ENCODE peak calls at places on chromosomes 6 and 20, in ten cellular contexts. F, Z, D, X, B, U, K, P, Q and M are unnamed samples. For H3K4me1, the result is how much of the 10 kb centered on the place peaks cover.

GRCh38 chr6:1296079-1296478 is 15.8 kb upstream of the FOXQ1 start:
- DNase-seq in F (no peak), Z (no peak), D (no peak), X (no peak), B (no peak), U (no peak), K (no peak), P (no peak), Q (no peak), M (no peak)

GRCh38 chr20:5065489-5066383 is 54.0 kb downstream of the PCNA start:
- DNase-seq in F (no peak), Z (no peak), D (peak), X (no peak), B (peak), U (no peak), K (peak), P (no peak), Q (no peak), M (peak)

GRCh38 chr6:43302126-43302525 is 4.1 kb downstream of the SLC22A7 start:
- DNase-seq in F (no peak), Z (no peak), D (no peak), X (no peak), B (no peak), U (no peak), K (peak), P (no peak), Q (no peak), M (no peak)

GRCh38 chr20:41748756-41749582 is 130.8 kb upstream of the CHD6 start:
- DNase-seq in F (no peak), Z (no peak), D (no peak), X (no peak), B (no peak), U (no peak), K (no peak), P (no peak), Q (no peak), M (no peak)

GRCh38 chr6:47536816-47537401 is 59.3 kb downstream of the CD2AP start:
- DNase-seq in F (no peak), Z (no peak), D (no peak), X (no peak), B (no peak), U (no peak), K (no peak), P (no peak), Q (no peak), M (no peak)

GRCh38 chr6:150412221-150412620 is 43.4 kb downstream of the IYD start:
- DNase-seq in F (no peak), Z (no peak), D (no peak), X (no peak), B (no peak), U (no peak), K (no peak), P (no peak), Q (no peak), M (no peak)

GRCh38 chr20:25040438-25040831 is 17.5 kb downstream of the ACSS1 start:
- DNase-seq in F (no peak), Z (no peak), D (peak), X (no peak), B (peak), U (no peak), K (no peak), P (no peak), Q (no peak), M (peak)

GRCh38 chr6:37365791-37366190 is 12.0 kb downstream of the RNF8 start:
- DNase-seq in F (no peak), Z (no peak), D (peak), X (no peak), B (no peak), U (no peak), K (no peak), P (no peak), Q (no peak), M (no peak)

GRCh38 chr6:156585859-156586258 is 191.3 kb upstream of the ARID1B start:
- DNase-seq in F (no peak), Z (no peak), D (peak), X (no peak), B (no peak), U (no peak), K (no peak), P (no peak), Q (no peak), M (no peak)

GRCh38 chr20:6696001-6696400 is 71.5 kb upstream of the BMP2 start:
- DNase-seq in F (no peak), Z (no peak), D (no peak), X (no peak), B (no peak), U (no peak), K (no peak), P (no peak), Q (no peak), M (no peak)
- H3K4me1 ChIP-seq in F (under half), Z (under half), D (under half), X (under half), B (under half), U (under half), K (under half), P (under half), Q (under half), M (under half)

GRCh38 chr20:59515013-59515905 is 89.1 kb upstream of the PHACTR3 start:
- DNase-seq in F (peak), Z (peak), D (peak), X (no peak), B (no peak), U (no peak), K (peak), P (no peak), Q (peak), M (peak)
- H3K4me3 ChIP-seq in F (peak), Z (no peak), D (no peak), X (no peak), B (no peak), U (no peak), K (no peak), P (no peak), Q (no peak), M (no peak)

GRCh38 chr6:31464252-31465184 is 33.4 kb upstream of the MICB start:
- DNase-seq in F (no peak), Z (no peak), D (no peak), X (no peak), B (no peak), U (no peak), K (no peak), P (no peak), Q (no peak), M (no peak)

GRCh38 chr6:31465185-31465536 is 32.8 kb upstream of the MICB start:
- DNase-seq in F (no peak), Z (no peak), D (no peak), X (no peak), B (no peak), U (no peak), K (no peak), P (no peak), Q (no peak), M (no peak)

GRCh38 chr6:31467151-31467550 is 30.8 kb upstream of the MICB start:
- DNase-seq in F (peak), Z (no peak), D (no peak), X (no peak), B (no peak), U (no peak), K (peak), P (no peak), Q (no peak), M (no peak)

GRCh38 chr6:31466466-31466865 is 31.5 kb upstream of the MICB start:
- DNase-seq in F (no peak), Z (no peak), D (no peak), X (no peak), B (no peak), U (no peak), K (peak), P (no peak), Q (no peak), M (no peak)

GRCh38 chr6:31465718-31466117 is 32.2 kb upstream of the MICB start:
- DNase-seq in F (no peak), Z (no peak), D (no peak), X (peak), B (no peak), U (no peak), K (peak), P (peak), Q (no peak), M (no peak)
- H3K4me1 ChIP-seq in F (under half), Z (under half), D (under half), X (half or more), B (under half), U (under half), K (under half), P (under half), Q (under half), M (under half)

DNA sequence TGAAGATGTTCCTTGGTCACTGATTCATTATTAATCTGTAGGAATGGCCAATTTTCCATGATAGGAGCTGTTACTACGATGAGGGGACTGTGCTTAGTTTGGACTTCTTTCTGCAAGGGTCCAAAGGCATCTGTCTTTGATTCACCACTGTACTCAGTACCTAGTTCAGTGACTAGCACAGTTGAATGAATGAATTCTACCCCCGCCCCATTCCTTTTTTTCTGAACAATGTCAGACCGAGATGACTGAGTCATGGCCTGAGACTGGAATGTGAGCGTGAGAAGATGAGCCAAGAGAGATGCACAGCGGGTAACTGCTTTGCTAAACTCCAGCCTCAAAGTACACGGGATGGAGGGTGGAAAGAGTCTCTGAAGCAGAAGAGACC is 419 bp upstream of the SNHG17 start:
- DNase-seq in F (no peak), Z (no peak), D (peak), X (no peak), B (no peak), U (no peak), K (no peak), P (no peak), Q (no peak), M (no peak)
- H3K4me3 ChIP-seq in F (no peak), Z (no peak), D (no peak), X (peak), B (peak), U (no peak), K (no peak), P (no peak), Q (no peak), M (no peak)

GRCh38 chr20:57703013-57703412 is 6.8 kb downstream of the PMEPA1 start:
- DNase-seq in F (no peak), Z (no peak), D (no peak), X (no peak), B (peak), U (no peak), K (no peak), P (peak), Q (no peak), M (no peak)

GRCh38 chr20:57702091-57702490 is 7.7 kb downstream of the PMEPA1 start:
- DNase-seq in F (no peak), Z (no peak), D (no peak), X (no peak), B (no peak), U (no peak), K (no peak), P (no peak), Q (no peak), M (no peak)

GRCh38 chr20:57701651-57702050 is 8.2 kb downstream of the PMEPA1 start:
- DNase-seq in F (no peak), Z (no peak), D (no peak), X (no peak), B (no peak), U (no peak), K (no peak), P (no peak), Q (no peak), M (no peak)

GRCh38 chr20:57701090-57701489 is 8.7 kb downstream of the PMEPA1 start:
- DNase-seq in F (no peak), Z (no peak), D (no peak), X (no peak), B (no peak), U (no peak), K (no peak), P (no peak), Q (no peak), M (no peak)

DNA sequence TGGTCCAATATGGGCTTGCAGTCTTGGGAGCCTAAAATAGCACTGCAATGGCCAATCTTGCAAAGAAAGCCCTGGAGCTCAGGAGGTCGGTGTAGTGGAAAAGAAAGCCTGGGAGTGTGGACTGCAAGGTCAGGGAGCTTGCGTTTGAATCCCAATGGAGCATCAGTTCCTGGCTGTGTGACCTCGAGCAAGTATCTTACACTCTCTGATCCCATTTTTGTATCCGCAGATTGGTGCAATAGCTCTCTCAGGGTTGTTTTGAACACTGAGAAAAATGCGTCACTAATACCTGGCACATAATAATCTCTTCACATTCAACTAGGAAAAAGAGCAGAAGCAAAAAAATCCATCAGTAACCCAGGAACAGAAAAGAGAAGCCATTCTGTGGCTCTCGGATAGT is 7.3 kb downstream of the PMEPA1 start:
- DNase-seq in F (no peak), Z (no peak), D (no peak), X (no peak), B (no peak), U (no peak), K (no peak), P (no peak), Q (no peak), M (no peak)
- H3K4me1 ChIP-seq in F (under half), Z (under half), D (under half), X (under half), B (under half), U (under half), K (half or more), P (under half), Q (under half), M (under half)

GRCh38 chr6:3852391-3852790 is 3.2 kb downstream of the FAM50B start:
- DNase-seq in F (no peak), Z (no peak), D (no peak), X (no peak), B (no peak), U (no peak), K (no peak), P (no peak), Q (no peak), M (no peak)

GRCh38 chr6:3849681-3850450 is 693 bp downstream of the FAM50B start:
- DNase-seq in F (no peak), Z (no peak), D (peak), X (no peak), B (peak), U (no peak), K (peak), P (no peak), Q (no peak), M (no peak)

GRCh38 chr6:3851839-3852238 is 2.7 kb downstream of the FAM50B start:
- DNase-seq in F (no peak), Z (no peak), D (no peak), X (no peak), B (no peak), U (no peak), K (no peak), P (no peak), Q (no peak), M (no peak)

GRCh38 chr6:3848925-3849605 is at the start of gene FAM50B:
- DNase-seq in F (peak), Z (peak), D (peak), X (peak), B (peak), U (peak), K (peak), P (peak), Q (peak), M (peak)

DNA sequence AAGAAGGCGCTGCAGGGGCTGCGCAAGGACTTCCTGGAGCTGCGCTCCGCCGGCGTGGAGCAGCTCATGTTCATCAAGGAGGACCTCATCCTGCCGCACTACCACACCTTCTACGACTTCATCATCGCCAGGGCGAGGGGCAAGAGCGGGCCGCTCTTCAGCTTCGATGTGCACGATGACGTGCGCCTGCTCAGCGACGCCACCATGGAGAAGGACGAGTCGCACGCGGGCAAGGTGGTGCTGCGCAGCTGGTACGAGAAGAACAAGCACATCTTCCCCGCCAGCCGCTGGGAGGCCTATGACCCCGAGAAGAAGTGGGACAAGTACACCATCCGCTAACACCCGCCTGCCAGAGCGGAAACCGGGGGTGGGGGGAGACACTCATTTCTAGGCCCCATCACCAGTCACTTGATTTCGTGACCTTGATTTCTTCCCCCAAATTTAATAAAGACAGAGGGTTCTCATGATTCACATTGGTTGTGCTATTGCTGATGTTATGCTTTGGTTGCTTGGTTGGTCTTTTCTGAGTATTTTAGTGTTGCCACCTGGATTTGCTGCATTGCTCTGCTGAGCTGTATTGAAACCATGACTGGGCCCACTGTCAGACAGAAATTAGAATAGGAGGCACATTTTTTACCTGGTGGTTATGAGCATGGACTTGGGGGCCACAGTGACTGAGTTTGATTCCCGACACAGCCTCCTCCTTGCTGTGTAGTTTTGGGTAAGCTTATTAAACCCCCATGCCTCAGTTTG is 1.5 kb downstream of the FAM50B start:
- DNase-seq in F (no peak), Z (no peak), D (no peak), X (peak), B (peak), U (peak), K (no peak), P (no peak), Q (no peak), M (no peak)
- H3K4me3 ChIP-seq in F (no peak), Z (peak), D (no peak), X (no peak), B (peak), U (no peak), K (peak), P (no peak), Q (no peak), M (peak)